ENCODE peak calls at places on chromosomes 5 and 9, in six cellular contexts. E is T-helper 2 cell; P is activated CD4-positive, alpha-beta T cell treated with anti-CD3 and anti-CD28 coated beads, Interleukin-2, amount 10 ng/mL, durations not matched to agents 24 days and 14 days; J is aorta; O is fibroblast of the conjunctiva; I is NCI-H1092 treated with DMSO at 0.1 percent for 48 hours. W is an unnamed sample.

GRCh38 chr9:110744753-110745522 is 76.3 kb downstream of the MUSK start:
- DNase-seq in J (no peak), P (no peak), I (no peak), O (peak), E (no peak), W (no peak)

GRCh38 chr5:135264451-135265445 is 134.3 kb downstream of the MACROH2A1 start:
- DNase-seq in J (no peak), P (no peak), I (no peak), E (no peak), O (no peak), W (no peak)

GRCh38 chr5:90356612-90357011 is 52.9 kb downstream of the CETN3 start:
- DNase-seq in I (no peak), O (no peak), J (no peak), P (no peak), E (no peak), W (no peak)

GRCh38 chr5:55856511-55857246 is 5.5 kb downstream of the IL31RA start:
- DNase-seq in E (no peak), O (no peak), P (peak), I (no peak), J (no peak), W (no peak)

GRCh38 chr9:89564257-89564878 is 40.4 kb upstream of the GADD45G start:
- DNase-seq in O (no peak), J (no peak), E (no peak), P (no peak), I (no peak), W (no peak)

GRCh38 chr9:75892168-75892901 is 1.9 kb downstream of the PCSK5 start:
- DNase-seq in I (peak), P (peak), J (peak), O (no peak), E (no peak), W (no peak)

GRCh38 chr9:136471802-136472487 is 10.9 kb downstream of the SEC16A start:
- DNase-seq in I (no peak), J (no peak), E (no peak), O (no peak), P (no peak), W (no peak)

GRCh38 chr5:1001406-1002270 is 7.0 kb upstream of the NKD2 start:
- DNase-seq in E (no peak), P (peak), J (peak), I (no peak), O (no peak), W (no peak)

GRCh38 chr5:95621839-95622629 is 2.1 kb downstream of the GPR150 start:
- DNase-seq in O (no peak), J (no peak), E (no peak), I (peak), P (peak), W (no peak)

W was measured in cerebellar nuclear complex.